ENCODE peak calls at places on chromosomes 5 and 9, in four cellular contexts. G is GM23338, U is mammary epithelial cell, J is astrocyte. D is an unnamed sample. For H3K79me2, the result is how much of the 10 kb centered on the place peaks cover.

GRCh38 chr9:32525506-32525905 is 490 bp downstream of the RIGI start:
- DNase-seq in J (peak), U (no peak), G (no peak), D (peak)

GRCh38 chr5:126959188-126959587 is 71.2 kb downstream of the MARCHF3 start:
- DNase-seq in J (no peak), G (no peak), U (no peak), D (no peak)

GRCh38 chr5:107808671-107809137 is 138.0 kb upstream of the EFNA5 start:
- DNase-seq in G (peak), U (no peak), J (no peak), D (no peak)

GRCh38 chr5:133773247-133774202 is 161.2 kb upstream of the FSTL4 start:
- DNase-seq in G (peak), U (no peak), J (no peak), D (no peak)

GRCh38 chr9:116543731-116544400 is 143.2 kb upstream of the TRIM32 start:
- DNase-seq in G (no peak), J (peak), U (no peak), D (no peak)

GRCh38 chr9:114424126-114424525 is 36.3 kb upstream of the AKNA start:
- DNase-seq in U (no peak), J (no peak), G (no peak), D (no peak)

GRCh38 chr9:130770093-130770492 is 65.0 kb upstream of the ABL1 start:
- DNase-seq in J (no peak), G (no peak), U (no peak), D (no peak)

GRCh38 chr9:134895849-134896833 is 15.5 kb downstream of the FCN2 start:
- DNase-seq in U (peak), J (peak), G (no peak), D (no peak)

GRCh38 chr9:5553211-5553610 is 42.9 kb downstream of the PDCD1LG2 start:
- DNase-seq in G (no peak), J (peak), U (no peak), D (no peak)

GRCh38 chr5:173324115-173325001 is 3.9 kb downstream of the STC2 start:
- DNase-seq in G (no peak), J (peak), U (no peak), D (no peak)

GRCh38 chr5:56734066-56734766 is 81.1 kb upstream of the MAP3K1 start:
- DNase-seq in G (no peak), U (no peak), J (no peak), D (peak)

GRCh38 chr5:118919016-118919415 is 69.3 kb downstream of the DTWD2 start:
- DNase-seq in J (no peak), G (no peak), U (no peak), D (no peak)

GRCh38 chr5:78008356-78008967 is 232.3 kb upstream of the TBCA start:
- DNase-seq in G (peak), J (peak), U (peak), D (no peak)

GRCh38 chr9:112378441-112379176 is 1.3 kb upstream of the HSDL2 start:
- DNase-seq in G (no peak), J (no peak), U (peak), D (peak)

GRCh38 chr5:55829956-55830355 is 21.2 kb upstream of the IL31RA start:
- DNase-seq in U (peak), G (no peak), J (no peak), D (no peak)

GRCh38 chr5:102713682-102714231 is 41.3 kb upstream of the PAM start:
- DNase-seq in U (no peak), G (no peak), J (no peak), D (no peak)

GRCh38 chr9:17578911-17579793 is at the start of gene SH3GL2:
- DNase-seq in G (peak), J (peak), U (peak), D (no peak)

GRCh38 chr9:16613605-16614004 is 256.9 kb downstream of the BNC2 start:
- DNase-seq in G (no peak), J (no peak), U (no peak), D (no peak)

GRCh38 chr9:116377179-116377790 is 223.7 kb downstream of the PAPPA start:
- DNase-seq in U (peak), G (no peak), J (peak), D (peak)

GRCh38 chr9:87128008-87128623 is 180.8 kb upstream of the GAS1 start:
- DNase-seq in J (no peak), G (no peak), U (no peak), D (no peak)

GRCh38 chr5:177610770-177611445 is 11.0 kb downstream of the B4GALT7 start:
- DNase-seq in J (no peak), G (no peak), U (no peak), D (no peak)

GRCh38 chr5:122180863-122181519 is 51.6 kb downstream of the ZNF474 start:
- DNase-seq in J (peak), U (peak), G (no peak), D (no peak)

GRCh38 chr9:110994771-110995241 is 43.5 kb downstream of the LPAR1 start:
- DNase-seq in U (no peak), J (no peak), G (no peak), D (no peak)

DNA sequence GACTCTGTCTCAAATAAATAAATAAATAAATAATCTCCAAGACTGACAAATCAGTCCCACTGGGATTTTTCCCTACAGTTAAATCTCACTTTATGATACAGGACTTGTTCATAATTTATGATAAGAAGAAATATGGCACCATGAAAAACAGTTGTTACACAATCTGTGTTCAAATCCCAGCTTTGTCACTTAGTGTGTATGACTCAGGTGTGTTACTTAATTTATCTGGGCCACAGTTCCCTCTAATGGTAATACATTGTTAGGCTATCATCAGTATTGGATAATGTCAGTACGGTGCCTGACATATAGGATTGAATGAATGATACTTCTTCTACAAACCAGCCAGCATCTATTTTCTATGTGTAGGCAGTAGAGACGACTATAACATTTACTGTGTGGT is 23.1 kb downstream of the SLC36A3 start:
- DNase-seq in J (no peak), G (no peak), U (no peak), D (peak)
- TF ChIP-seq EZH2 in J (no peak), G (no peak), U (no peak), D (no peak)

GRCh38 chr5:141928051-141928450 is 4.4 kb downstream of the DELE1 start:
- DNase-seq in J (no peak), G (no peak), U (no peak), D (no peak)

GRCh38 chr5:141933151-141933550 is 9.5 kb downstream of the DELE1 start:
- DNase-seq in J (no peak), U (no peak), G (no peak), D (no peak)

GRCh38 chr5:141926434-141926833 is 2.8 kb downstream of the DELE1 start:
- DNase-seq in J (no peak), U (no peak), G (no peak), D (no peak)

GRCh38 chr5:141934099-141934844 is 10.6 kb downstream of the DELE1 start:
- DNase-seq in J (peak), G (no peak), U (no peak), D (no peak)

GRCh38 chr5:141929398-141930058 is 5.9 kb downstream of the DELE1 start:
- DNase-seq in G (no peak), U (no peak), J (no peak), D (no peak)
- H3K79me2 ChIP-seq in G (under half), U (under half), J (under half), D (under half)

DNA sequence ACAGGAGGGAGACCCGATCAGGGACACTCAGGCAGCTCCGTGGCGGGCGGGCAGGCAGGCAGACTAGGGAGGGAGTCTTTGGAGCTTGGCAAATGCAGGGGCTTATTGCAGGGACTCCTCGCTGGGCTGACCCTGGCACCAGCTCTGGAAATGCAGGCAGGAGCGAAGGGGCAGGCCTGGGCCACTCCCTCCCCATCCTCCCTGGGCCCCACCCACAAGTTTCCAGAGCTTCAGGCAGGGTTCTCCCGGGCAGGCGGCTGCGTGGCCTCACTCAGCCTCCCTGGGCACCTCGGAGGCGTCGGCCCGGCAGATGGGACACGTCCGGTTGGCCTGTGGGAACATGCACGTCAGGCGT is 8.5 kb downstream of the RNF44 start:
- DNase-seq in J (no peak), G (no peak), U (no peak), D (no peak)
- H3K4me3 ChIP-seq in J (no peak), G (no peak), U (no peak), D (no peak)

DNA sequence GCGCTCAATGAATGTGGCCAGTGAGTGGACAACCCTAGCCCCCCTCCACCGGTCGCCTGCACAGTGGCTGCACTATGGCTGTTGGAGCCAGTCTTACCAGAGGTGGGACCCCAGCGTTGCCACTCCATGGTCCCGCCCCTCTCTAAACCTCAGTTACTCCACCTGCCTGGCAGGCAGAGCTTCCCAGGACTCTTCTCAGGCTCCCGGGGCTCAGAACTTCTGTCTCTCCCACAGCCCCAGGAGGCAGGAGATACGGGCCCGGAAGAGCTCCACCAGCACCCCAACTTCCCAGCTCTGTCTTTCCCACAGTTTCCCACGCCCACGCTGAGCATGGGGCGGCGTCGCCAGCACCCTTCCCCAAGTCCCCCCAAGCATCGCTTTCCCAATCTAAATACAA is 975 bp downstream of the RASGEF1C start:
- DNase-seq in G (peak), U (no peak), J (no peak), D (no peak)
- TF ChIP-seq EZH2 in G (no peak), U (no peak), J (no peak), D (no peak)

GRCh38 chr9:109473329-109473728 is 24.8 kb downstream of the PTPN3 start:
- DNase-seq in G (no peak), U (peak), J (no peak), D (no peak)
- H3K79me2 ChIP-seq in G (under half), U (half or more), J (under half), D (half or more)

GRCh38 chr9:99235874-99236627 is 14.0 kb downstream of the SEC61B start:
- DNase-seq in J (no peak), G (no peak), U (no peak), D (no peak)
- H3K4me3 ChIP-seq in J (no peak), G (no peak), U (no peak), D (no peak)

GRCh38 chr5:154476343-154477213 is 1.4 kb downstream of the HAND1 start:
- DNase-seq in G (peak), J (no peak), U (no peak), D (no peak)
- TF ChIP-seq EZH2 in G (peak), J (peak), U (no peak), D (no peak)

GRCh38 chr5:98770911-98771322 is 2.5 kb upstream of the RGMB start:
- DNase-seq in U (peak), J (peak), G (no peak), D (no peak)
- H3K79me2 ChIP-seq in U (under half), J (half or more), G (under half), D (under half)

DNA sequence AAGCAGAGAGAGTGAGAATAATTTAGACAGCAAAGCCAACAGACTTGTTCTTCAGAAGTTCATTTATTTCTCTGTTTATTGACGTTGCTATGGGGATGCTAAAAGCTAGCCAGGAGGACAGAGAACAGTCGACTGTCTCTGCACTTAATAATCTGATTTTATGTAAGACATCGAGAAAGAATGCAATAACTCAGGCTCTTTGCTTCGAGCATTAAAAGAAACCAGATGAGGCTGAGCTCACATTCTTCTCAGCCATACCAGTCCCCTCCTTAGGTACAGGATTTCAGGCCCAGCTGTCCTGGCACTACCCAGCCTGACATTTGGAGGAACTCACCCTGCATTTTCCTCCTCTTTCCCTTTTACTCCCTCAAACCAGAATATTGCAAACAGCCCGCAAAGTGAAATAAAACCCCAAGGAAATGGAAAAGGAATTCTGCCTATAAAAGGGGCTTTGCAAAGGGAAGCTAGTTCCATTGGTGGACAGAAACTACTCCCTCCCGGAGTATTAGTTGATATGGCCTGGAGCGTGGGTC is 44.5 kb upstream of the DPYSL3 start:
- DNase-seq in U (peak), J (peak), G (no peak), D (no peak)
- H3K4me3 ChIP-seq in U (no peak), J (no peak), G (no peak), D (no peak)

D was measured in PC-9.